ENCODE peak calls at places on chromosomes 3 and 15, in seven cellular contexts. D is ovary, K is uterus, E is thyroid gland, Z is breast epithelium, M is HCT116, Y is IMR-90. H is an unnamed sample.

GRCh38 chr15:92429378-92430066 is 35.8 kb downstream of the ST8SIA2 start:
- DNase-seq in D (no peak), K (no peak), E (peak; percentile 11), Z (no peak), M (peak; percentile 18), Y (peak; percentile 61), H (no peak)

GRCh38 chr15:71559098-71559497 is 251.3 kb upstream of the NR2E3 start:
- DNase-seq in D (no peak), K (no peak), E (no peak), Z (peak; percentile 51), M (no peak), Y (peak; percentile 81), H (no peak)

GRCh38 chr15:38217788-38218609 is 34.6 kb upstream of the SPRED1 start:
- DNase-seq in D (no peak), K (no peak), E (no peak), Z (no peak), M (no peak), Y (no peak), H (no peak)

GRCh38 chr3:112974178-112974517 is 755 bp downstream of the CD200R1 start:
- DNase-seq in D (no peak), K (no peak), E (no peak), Z (no peak), M (no peak), Y (no peak), H (no peak)

GRCh38 chr3:100209948-100210776 is 50.6 kb upstream of the TBC1D23 start:
- DNase-seq in D (no peak), K (no peak), E (no peak), Z (no peak), M (no peak), Y (peak; percentile 30), H (no peak)

GRCh38 chr15:85934691-85935090 is 140.0 kb upstream of the KLHL25 start:
- DNase-seq in D (no peak), K (no peak), E (no peak), Z (no peak), M (no peak), Y (no peak), H (no peak)

GRCh38 chr3:112984485-112984884 is 6.3 kb upstream of the GTPBP8 start:
- DNase-seq in D (no peak), K (no peak), E (peak; percentile 17), Z (no peak), M (no peak), Y (peak; percentile 12), H (no peak)

GRCh38 chr15:23439513-23439912 is 7.5 kb downstream of the GOLGA6L2 start:
- DNase-seq in D (no peak), K (no peak), E (no peak), Z (no peak), M (no peak), Y (no peak), H (no peak)

GRCh38 chr3:52367891-52368880 is 52.1 kb downstream of the DNAH1 start:
- DNase-seq in D (no peak), K (no peak), E (no peak), Z (no peak), M (no peak), Y (no peak), H (no peak)

GRCh38 chr15:65981837-65982696 is 112.8 kb downstream of the RAB11A start:
- DNase-seq in D (no peak), K (no peak), E (peak; percentile 48), Z (no peak), M (peak; percentile 15), Y (no peak), H (no peak)

GRCh38 chr3:57048052-57048671 is 12.3 kb upstream of the SPATA12 start:
- DNase-seq in D (no peak), K (peak; percentile 32), E (peak; percentile 6), Z (no peak), M (no peak), Y (no peak), H (no peak)

GRCh38 chr3:40179016-40179415 is 130.5 kb upstream of the EIF1B start:
- DNase-seq in D (peak; percentile 80), K (peak; percentile 50), E (peak; percentile 88), Z (peak; percentile 51), M (peak; percentile 54), Y (peak; percentile 62), H (peak; percentile 56)

GRCh38 chr3:176469694-176470205 is 727.5 kb downstream of the TBL1XR1 start:
- DNase-seq in D (no peak), K (no peak), E (no peak), Z (no peak), M (peak; percentile 29), Y (no peak), H (no peak)

GRCh38 chr15:42118650-42119531 is 24.5 kb upstream of the PLA2G4D start:
- DNase-seq in D (no peak), K (no peak), E (no peak), Z (no peak), M (no peak), Y (no peak), H (no peak)

GRCh38 chr3:52176951-52177700 is 20.8 kb upstream of the ALAS1 start:
- DNase-seq in D (no peak), K (no peak), E (peak; percentile 65), Z (peak; percentile 63), M (no peak), Y (no peak), H (no peak)

GRCh38 chr15:39828374-39828931 is 45.8 kb upstream of the FSIP1 start:
- DNase-seq in D (peak; percentile 25), K (no peak), E (no peak), Z (no peak), M (no peak), Y (peak; percentile 60), H (no peak)

GRCh38 chr3:16374047-16375019 is 109.3 kb downstream of the OXNAD1 start:
- DNase-seq in D (no peak), K (no peak), E (peak; percentile 93), Z (no peak), M (no peak), Y (no peak), H (no peak)

GRCh38 chr3:52851348-52851747 is 16.5 kb upstream of the MUSTN1 start:
- DNase-seq in D (no peak), K (no peak), E (no peak), Z (no peak), M (peak; percentile 38), Y (peak; percentile 49), H (no peak)

GRCh38 chr3:105051972-105052371 is 314.7 kb upstream of the ALCAM start:
- DNase-seq in D (no peak), K (no peak), E (no peak), Z (no peak), M (no peak), Y (no peak), H (no peak)

GRCh38 chr3:13095408-13095861 is 22.2 kb upstream of the IQSEC1 start:
- DNase-seq in D (no peak), K (no peak), E (no peak), Z (no peak), M (no peak), Y (no peak), H (no peak)

GRCh38 chr15:68794869-68795268 is 25.8 kb downstream of the ANP32A start:
- DNase-seq in D (no peak), K (no peak), E (no peak), Z (no peak), M (no peak), Y (no peak), H (no peak)

GRCh38 chr3:139935071-139935865 is at the start of gene CLSTN2:
- DNase-seq in D (peak; percentile 90), K (peak; percentile 72), E (peak; percentile 69), Z (no peak), M (no peak), Y (no peak), H (peak; percentile 73)
- TF ChIP-seq CTCF in D (peak; percentile 39), K (no peak), E (no peak), Z (no peak), M (no peak), Y (no peak), H (peak; percentile 12)

GRCh38 chr3:172066880-172067778 is 27.8 kb downstream of the FNDC3B start:
- DNase-seq in D (no peak), K (no peak), E (no peak), Z (no peak), M (no peak), Y (no peak), H (no peak)
- TF ChIP-seq POLR2A in D (no peak), K (no peak), E (no peak), Z (no peak), M (no peak), Y (no peak), H (no peak)

GRCh38 chr3:194312743-194313281 is 38.3 kb downstream of the CPN2 start:
- DNase-seq in D (peak; percentile 80), K (peak; percentile 97), E (peak; percentile 70), Z (peak; percentile 65), M (no peak), Y (peak; percentile 49), H (no peak)

GRCh38 chr3:194314669-194315068 is 36.5 kb downstream of the CPN2 start:
- DNase-seq in D (no peak), K (peak; percentile 39), E (peak; percentile 49), Z (no peak), M (no peak), Y (no peak), H (no peak)

GRCh38 chr3:194315088-194315964 is 35.8 kb downstream of the CPN2 start:
- DNase-seq in D (peak; percentile 96), K (peak; percentile 91), E (peak; percentile 86), Z (peak; percentile 70), M (peak; percentile 63), Y (peak; percentile 63), H (peak; percentile 92)

GRCh38 chr3:194312186-194312742 is 38.9 kb downstream of the CPN2 start:
- DNase-seq in D (peak; percentile 63), K (peak; percentile 88), E (no peak), Z (peak; percentile 83), M (no peak), Y (no peak), H (no peak)

DNA sequence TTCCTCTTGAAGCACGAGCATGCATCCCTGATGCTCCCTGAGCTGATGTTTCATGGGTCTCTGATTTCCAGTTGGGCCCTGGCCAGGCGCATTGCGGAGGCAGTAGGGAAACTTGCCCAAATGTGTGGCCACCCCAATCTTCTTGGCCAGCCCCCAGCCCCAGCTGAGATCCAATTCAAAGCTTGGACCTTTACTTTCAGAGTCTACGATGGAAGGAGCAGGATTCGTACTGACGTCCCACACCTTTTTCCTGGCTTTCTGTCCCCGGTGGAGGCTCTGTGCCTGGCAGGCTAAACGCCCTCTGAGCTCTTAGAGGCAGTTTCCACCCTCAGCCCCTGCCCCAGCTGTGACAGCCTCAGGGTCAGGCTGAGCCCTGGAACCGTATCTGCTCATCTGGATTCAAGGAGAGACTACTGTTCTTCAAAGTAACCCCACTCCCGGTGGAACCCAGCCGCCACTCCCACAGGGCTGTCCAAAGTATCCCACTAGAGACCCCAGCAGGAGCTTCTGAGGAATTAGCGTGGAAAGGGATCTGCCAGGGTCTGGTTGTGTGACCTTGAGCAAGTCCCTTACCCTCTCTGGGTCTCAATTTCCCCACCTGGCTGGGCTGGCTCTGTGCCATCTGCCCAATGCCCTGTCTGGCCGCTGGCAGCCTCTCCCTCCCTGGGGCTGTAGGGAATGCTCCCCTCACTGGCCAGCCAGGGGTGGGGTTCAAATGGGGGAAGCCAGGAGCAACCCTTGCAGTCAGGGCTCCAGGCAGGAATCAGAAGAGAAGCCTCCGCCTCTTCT is 37.3 kb downstream of the CPN2 start:
- DNase-seq in D (peak; percentile 89), K (peak; percentile 89), E (peak; percentile 74), Z (no peak), M (no peak), Y (no peak), H (peak; percentile 76)
- TF ChIP-seq CTCF in D (no peak), K (no peak), E (no peak), Z (peak; percentile 19), M (peak; percentile 42), Y (no peak), H (no peak)

DNA sequence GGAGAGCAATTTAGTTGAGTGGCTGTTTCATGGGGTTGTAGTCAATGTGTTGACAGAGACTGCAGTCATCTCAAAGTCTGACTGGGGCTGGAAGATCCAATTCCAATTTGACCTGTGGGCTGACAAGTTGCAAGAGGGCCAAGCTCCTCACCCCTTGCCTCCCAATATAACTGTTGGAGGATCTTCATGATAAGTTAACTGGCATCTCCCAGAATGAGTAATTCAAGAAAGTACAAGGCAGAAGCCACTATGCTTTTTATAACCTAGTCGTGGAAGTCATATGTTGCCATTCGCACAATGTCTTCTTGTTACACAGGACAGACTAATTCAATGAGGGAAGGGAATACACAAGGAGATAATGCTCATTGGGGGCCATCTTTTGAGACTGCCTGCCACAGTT is 29.1 kb downstream of the GPR15 start:
- DNase-seq in D (no peak), K (no peak), E (no peak), Z (no peak), M (no peak), Y (no peak), H (no peak)
- TF ChIP-seq POLR2A in D (no peak), K (no peak), E (no peak), Z (no peak), M (no peak), Y (no peak), H (no peak)

H was measured in heart left ventricle.